ENCODE peak calls at places on chromosomes 4 and X, in six cellular contexts. S is iris pigment epithelial cell, E is KBM-7, Z is NCI-H526, B is RPMI7951, H is cardiac septum. C is an unnamed sample.

GRCh38 chrX:136865270-136866168 is 15.0 kb downstream of the RBMX start:
- DNase-seq in S (no peak), E (no peak), Z (no peak), B (no peak), H (no peak), C (no peak)

GRCh38 chrX:150731795-150732194 is 38.6 kb downstream of the MTMR1 start:
- DNase-seq in S (peak; percentile 85), E (peak; percentile 8), Z (no peak), B (peak; percentile 95), H (no peak), C (no peak)

GRCh38 chr4:8308856-8309771 is 39.6 kb downstream of the HTRA3 start:
- DNase-seq in S (peak; percentile 58), E (no peak), Z (no peak), B (no peak), H (peak; percentile 76), C (peak; percentile 89)

GRCh38 chr4:118352843-118353373 is at the start of gene PRSS12:
- DNase-seq in S (peak; percentile 84), E (peak; percentile 88), Z (peak; percentile 84), B (peak; percentile 30), H (peak; percentile 80), C (peak; percentile 91)

GRCh38 chr4:138659640-138660325 is 355.8 kb upstream of the NOCT start:
- DNase-seq in S (no peak), E (no peak), Z (no peak), B (no peak), H (no peak), C (no peak)

GRCh38 chrX:124497386-124497785 is 151.0 kb downstream of the SH2D1A start:
- DNase-seq in S (no peak), E (no peak), Z (no peak), B (no peak), H (no peak), C (no peak)

GRCh38 chr4:128341634-128342033 is 54.0 kb upstream of the PGRMC2 start:
- DNase-seq in S (no peak), E (no peak), Z (no peak), B (no peak), H (no peak), C (no peak)

GRCh38 chrX:19127649-19128168 is 5.4 kb upstream of the ADGRG2 start:
- DNase-seq in S (peak; percentile 73), E (no peak), Z (no peak), B (peak; percentile 19), H (no peak), C (no peak)

GRCh38 chr4:107578321-107578720 is 141.7 kb downstream of the PAPSS1 start:
- DNase-seq in S (peak; percentile 36), E (no peak), Z (no peak), B (no peak), H (no peak), C (no peak)

GRCh38 chr4:138892483-138893386 is 122.8 kb upstream of the NOCT start:
- DNase-seq in S (peak; percentile 57), E (no peak), Z (no peak), B (no peak), H (no peak), C (no peak)

GRCh38 chr4:2261110-2261852 is 628 bp downstream of the MXD4 start:
- DNase-seq in S (peak; percentile 51), E (no peak), Z (peak; percentile 61), B (peak; percentile 29), H (peak; percentile 80), C (peak; percentile 87)

C was measured in posterior vena cava.